ENCODE peak calls at places on chromosomes 13 and 19, in eight cellular contexts. M, P, U, Q, K, G, F and J are unnamed samples.

GRCh38 chr13:22357132-22357531 is 686.3 kb downstream of the FGF9 start:
- DNase-seq in P (no peak), F (no peak), G (no peak), Q (no peak), K (no peak), U (no peak), M (no peak), J (no peak)

GRCh38 chr19:7391218-7391670 is 42.5 kb downstream of the ARHGEF18 start:
- DNase-seq in G (no peak), F (peak), Q (peak), K (peak), P (no peak), M (peak), U (no peak), J (no peak)

GRCh38 chr13:24923305-24923640 is 159.3 kb downstream of the RNF17 start:
- DNase-seq in U (no peak), M (peak), G (no peak), K (no peak), Q (no peak), F (no peak), P (no peak), J (peak)

GRCh38 chr13:71320452-71320851 is 546.6 kb downstream of the DACH1 start:
- DNase-seq in F (no peak), P (no peak), Q (no peak), M (peak), G (no peak), U (no peak), K (peak), J (peak)

GRCh38 chr13:35964764-35965163 is 166.4 kb downstream of the DCLK1 start:
- DNase-seq in U (no peak), Q (no peak), P (no peak), G (no peak), M (peak), K (peak), F (no peak), J (no peak)

GRCh38 chr13:29362849-29363604 is 232.5 kb downstream of the SLC7A1 start:
- DNase-seq in M (peak), K (peak), U (no peak), P (peak), G (no peak), Q (peak), F (peak), J (peak)

GRCh38 chr13:59673301-59673700 is 490.4 kb downstream of the DIAPH3 start:
- DNase-seq in P (no peak), M (no peak), Q (no peak), G (no peak), K (no peak), F (no peak), U (no peak), J (no peak)

GRCh38 chr19:54518844-54519243 is 16.2 kb downstream of the LAIR2 start:
- DNase-seq in U (no peak), P (no peak), G (no peak), Q (no peak), M (no peak), F (no peak), K (no peak), J (peak)

GRCh38 chr19:41940443-41941409 is 12.5 kb upstream of the ERFL start:
- DNase-seq in U (no peak), F (no peak), K (no peak), G (no peak), M (no peak), P (no peak), Q (no peak), J (peak)

GRCh38 chr13:86476656-86477055 is 677.4 kb upstream of the SLITRK6 start:
- DNase-seq in Q (no peak), U (no peak), F (no peak), P (no peak), K (no peak), G (no peak), M (no peak), J (no peak)

GRCh38 chr19:9865732-9866627 is 30.9 kb downstream of the PIN1 start:
- DNase-seq in F (no peak), G (no peak), Q (peak), M (no peak), K (no peak), P (no peak), U (no peak), J (no peak)

GRCh38 chr19:4851551-4852290 is 15.7 kb downstream of the PLIN3 start:
- DNase-seq in Q (peak), P (peak), G (peak), U (peak), M (peak), K (peak), F (peak), J (peak)

GRCh38 chr19:18488403-18488723 is 33.5 kb downstream of the ELL start:
- DNase-seq in M (peak), U (no peak), G (no peak), P (no peak), F (no peak), Q (no peak), K (peak), J (no peak)

GRCh38 chr13:59677966-59678814 is 485.5 kb downstream of the DIAPH3 start:
- DNase-seq in K (peak), Q (no peak), M (peak), F (no peak), G (no peak), U (no peak), P (no peak), J (peak)

GRCh38 chr19:34364830-34365462 is at the start of gene GPI:
- DNase-seq in Q (peak), P (peak), G (peak), M (peak), F (peak), U (no peak), K (peak), J (peak)

GRCh38 chr13:50428183-50428877 is 413.1 kb downstream of the KCNRG start:
- DNase-seq in G (no peak), K (no peak), P (no peak), F (no peak), U (no peak), M (no peak), Q (no peak), J (no peak)

GRCh38 chr13:85313761-85314503 is 485.3 kb downstream of the SLITRK6 start:
- DNase-seq in F (no peak), M (peak), U (no peak), K (peak), P (no peak), Q (no peak), G (no peak), J (no peak)

GRCh38 chr13:107376393-107377085 is 808.6 kb upstream of the ARGLU1 start:
- DNase-seq in M (no peak), K (no peak), G (no peak), U (no peak), F (no peak), Q (no peak), P (no peak), J (no peak)

GRCh38 chr13:107375701-107376350 is 807.9 kb upstream of the ARGLU1 start:
- DNase-seq in P (no peak), U (no peak), G (no peak), M (no peak), Q (no peak), F (no peak), K (no peak), J (no peak)

GRCh38 chr13:107370036-107370785 is 802.3 kb upstream of the ARGLU1 start:
- DNase-seq in Q (no peak), P (no peak), M (peak), U (no peak), F (no peak), G (no peak), K (no peak), J (no peak)

GRCh38 chr13:107374038-107374437 is 806.1 kb upstream of the ARGLU1 start:
- DNase-seq in G (no peak), M (no peak), F (no peak), P (no peak), Q (no peak), K (no peak), U (no peak), J (no peak)

DNA sequence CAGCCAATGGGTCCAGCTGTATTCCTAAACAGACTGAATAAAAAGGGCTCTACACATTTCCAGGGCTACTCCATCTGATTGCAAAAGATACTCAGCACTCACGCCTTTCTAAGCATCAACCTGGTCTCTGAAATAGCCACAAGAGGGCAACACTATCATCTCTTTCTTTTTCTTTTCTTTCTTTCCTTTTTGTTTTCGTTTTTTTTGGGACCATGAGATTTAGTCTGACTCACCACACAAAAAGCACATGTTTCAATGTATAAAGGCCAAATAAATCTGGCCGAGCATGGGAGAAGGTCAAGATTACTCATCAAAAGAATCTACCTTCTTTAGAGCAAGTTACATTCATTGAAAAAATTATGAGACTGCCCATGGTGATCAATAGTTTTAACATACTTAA is 805.6 kb upstream of the ARGLU1 start:
- DNase-seq in M (peak), U (no peak), P (no peak), F (no peak), Q (no peak), K (no peak), G (no peak), J (no peak)
- TF ChIP-seq CTCF in M (peak), U (peak), P (peak), F (no peak), Q (peak), K (no peak), G (no peak), J (no peak)

GRCh38 chr13:40664100-40665060 is 2.1 kb downstream of the FOXO1 start:
- DNase-seq in P (peak), F (peak), Q (peak), U (peak), G (peak), K (peak), M (peak), J (peak)
- TF ChIP-seq CTCF in P (no peak), F (no peak), Q (no peak), U (no peak), G (no peak), K (no peak), M (no peak), J (no peak)

GRCh38 chr13:49346460-49346859 is 97.4 kb downstream of the CAB39L start:
- DNase-seq in M (no peak), U (no peak), F (no peak), K (no peak), Q (no peak), G (no peak), P (no peak), J (no peak)
- TF ChIP-seq CTCF in M (no peak), U (no peak), F (no peak), K (no peak), Q (no peak), G (no peak), P (no peak), J (no peak)

DNA sequence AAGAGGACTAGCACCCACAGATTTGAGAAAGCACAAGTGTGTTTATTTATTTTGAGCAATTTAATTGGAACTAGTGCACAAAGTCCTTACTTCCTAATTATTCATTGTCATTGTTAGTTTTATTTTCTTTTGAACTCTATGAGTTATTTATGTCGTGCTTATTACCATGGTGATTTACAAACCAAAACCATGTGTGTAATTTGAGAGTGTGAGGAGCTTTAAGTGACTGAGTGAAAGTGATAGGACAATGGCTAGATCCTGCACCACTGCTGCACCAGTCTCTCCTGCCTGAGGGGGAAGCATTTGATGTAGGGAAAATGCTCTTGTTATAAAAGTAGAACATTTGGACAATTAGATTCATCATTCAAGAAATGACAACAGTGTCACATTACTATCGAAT is 172.3 kb upstream of the KLF12 start:
- DNase-seq in M (peak), U (no peak), F (no peak), K (no peak), P (no peak), G (no peak), Q (no peak), J (no peak)
- TF ChIP-seq CTCF in M (no peak), U (no peak), F (no peak), K (no peak), P (no peak), G (no peak), Q (no peak), J (no peak)

DNA sequence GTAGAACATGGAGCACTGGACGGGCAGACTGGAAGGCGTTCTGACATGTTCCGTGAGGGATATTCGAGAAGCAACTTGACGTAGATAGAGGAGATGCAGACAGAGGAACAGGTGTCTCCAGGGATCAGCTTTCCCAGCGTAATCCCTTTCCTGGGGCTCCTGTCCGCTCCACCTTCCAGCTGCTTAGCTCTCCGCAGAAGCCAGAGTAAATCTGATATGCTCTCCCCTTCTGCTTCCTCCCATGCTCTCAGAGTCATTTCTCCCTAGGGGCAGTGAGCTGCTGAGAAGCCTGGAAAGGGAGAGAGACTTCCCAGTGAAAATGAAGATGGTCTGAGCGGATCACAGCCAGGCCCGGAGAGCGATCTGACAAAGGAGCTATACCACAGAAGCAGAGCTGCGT is 23.0 kb upstream of the OLFM4 start:
- DNase-seq in P (no peak), K (no peak), M (no peak), U (no peak), F (no peak), Q (no peak), G (no peak), J (no peak)
- TF ChIP-seq CTCF in P (no peak), K (no peak), M (no peak), U (no peak), F (no peak), Q (no peak), G (no peak), J (no peak)

DNA sequence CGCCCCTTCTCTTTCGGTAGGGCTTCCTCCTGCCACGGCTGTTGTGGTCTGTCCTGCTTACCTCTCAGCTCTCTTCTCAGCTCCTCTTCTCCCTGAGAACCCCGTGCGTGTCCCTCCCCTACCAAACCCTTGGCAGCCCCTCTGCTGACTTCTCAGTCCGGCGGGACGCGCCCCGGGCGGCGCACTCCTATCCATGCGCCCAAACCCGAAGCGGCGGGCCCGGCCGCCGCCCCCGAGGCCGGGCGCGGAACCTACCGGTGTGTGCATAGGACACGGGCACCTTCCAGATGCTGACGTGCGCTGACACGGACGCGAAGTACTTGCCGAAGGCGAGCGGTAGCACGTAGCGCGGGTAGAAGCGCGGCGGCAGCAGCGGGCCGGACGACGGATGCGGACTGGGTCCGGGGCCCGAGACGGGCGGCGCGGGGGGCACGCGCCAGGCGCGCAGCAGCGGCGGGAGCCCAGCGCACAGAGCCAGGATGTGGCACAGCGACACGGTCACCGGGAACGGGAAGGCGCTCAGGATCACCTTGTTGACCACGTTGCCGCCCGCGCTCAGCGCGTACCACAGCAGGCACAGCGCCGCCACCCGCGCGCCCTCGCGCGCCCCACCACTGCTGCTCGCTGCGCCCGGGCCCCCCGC is 405 bp downstream of the SLC35E1 start:
- DNase-seq in K (peak), P (no peak), U (no peak), Q (no peak), F (peak), M (no peak), G (no peak), J (peak)
- TF ChIP-seq CTCF in K (no peak), P (no peak), U (no peak), Q (no peak), F (no peak), M (no peak), G (no peak), J (no peak)